ENCODE peak calls at places on chromosomes 5 and 9, in eight cellular contexts. P is epithelial cell of esophagus, Y is heart left ventricle, V is lower lobe of right lung, H is choroid plexus epithelial cell, Z is cardiac fibroblast, B is tibial artery, M is HepG2. G is an unnamed sample.

GRCh38 chr9:36293918-36294317 is 35.7 kb upstream of the GNE start:
- DNase-seq in P (no peak), Y (no peak), V (no peak), H (no peak), Z (no peak), B (no peak), M (no peak), G (no peak)

GRCh38 chr9:134234687-134235359 is 70.5 kb upstream of the RNU6ATAC start:
- DNase-seq in P (no peak), Y (no peak), V (no peak), H (no peak), Z (no peak), B (no peak), M (no peak), G (no peak)

GRCh38 chr9:6757988-6758417 is 230 bp downstream of the KDM4C start:
- DNase-seq in P (no peak), Y (no peak), V (no peak), H (no peak), Z (no peak), B (no peak), M (no peak), G (no peak)

GRCh38 chr5:35281613-35282012 is 51.3 kb upstream of the PRLR start:
- DNase-seq in P (no peak), Y (no peak), V (no peak), H (no peak), Z (no peak), B (no peak), M (no peak), G (no peak)

GRCh38 chr9:105206821-105207699 is 37.4 kb upstream of the SLC44A1 start:
- DNase-seq in P (peak; percentile 27), Y (no peak), V (no peak), H (peak; percentile 39), Z (peak; percentile 57), B (peak; percentile 40), M (no peak), G (no peak)

GRCh38 chr5:122144236-122144635 is 14.9 kb downstream of the ZNF474 start:
- DNase-seq in P (peak; percentile 48), Y (no peak), V (no peak), H (no peak), Z (no peak), B (no peak), M (no peak), G (no peak)

GRCh38 chr5:60196382-60197113 is 303.0 kb upstream of the PDE4D start:
- DNase-seq in P (peak; percentile 99), Y (no peak), V (no peak), H (peak; percentile 81), Z (peak; percentile 85), B (peak; percentile 49), M (no peak), G (peak; percentile 90)

GRCh38 chr9:84592918-84593317 is 76.6 kb upstream of the NTRK2 start:
- DNase-seq in P (peak; percentile 66), Y (no peak), V (no peak), H (no peak), Z (no peak), B (no peak), M (no peak), G (no peak)

GRCh38 chr5:120882042-120882775 is 418.1 kb downstream of the PRR16 start:
- DNase-seq in P (no peak), Y (no peak), V (no peak), H (no peak), Z (no peak), B (no peak), M (no peak), G (no peak)

GRCh38 chr5:82255844-82256243 is 22.3 kb downstream of the RPS23 start:
- DNase-seq in P (no peak), Y (no peak), V (no peak), H (no peak), Z (no peak), B (no peak), M (no peak), G (no peak)

GRCh38 chr9:127873223-127873691 is 4.2 kb downstream of the AK1 start:
- DNase-seq in P (no peak), Y (no peak), V (no peak), H (no peak), Z (no peak), B (no peak), M (no peak), G (no peak)

GRCh38 chr5:132777209-132778069 is at the start of gene SEPTIN8:
- DNase-seq in P (peak; percentile 48), Y (peak; percentile 70), V (peak; percentile 59), H (no peak), Z (peak; percentile 42), B (peak; percentile 59), M (no peak), G (no peak)

GRCh38 chr5:107369622-107370021 is 301.1 kb downstream of the EFNA5 start:
- DNase-seq in P (no peak), Y (no peak), V (no peak), H (no peak), Z (no peak), B (no peak), M (no peak), G (no peak)

GRCh38 chr5:107373511-107374263 is 297.1 kb downstream of the EFNA5 start:
- DNase-seq in P (no peak), Y (no peak), V (no peak), H (no peak), Z (no peak), B (no peak), M (no peak), G (no peak)

GRCh38 chr5:107376546-107377276 is 294.0 kb downstream of the EFNA5 start:
- DNase-seq in P (peak; percentile 84), Y (no peak), V (no peak), H (peak; percentile 93), Z (no peak), B (no peak), M (no peak), G (no peak)

GRCh38 chr5:107370569-107370968 is 300.2 kb downstream of the EFNA5 start:
- DNase-seq in P (peak; percentile 79), Y (no peak), V (no peak), H (no peak), Z (no peak), B (no peak), M (no peak), G (no peak)

GRCh38 chr5:107372723-107373487 is 297.8 kb downstream of the EFNA5 start:
- DNase-seq in P (no peak), Y (no peak), V (no peak), H (peak; percentile 53), Z (peak; percentile 32), B (no peak), M (no peak), G (no peak)
- H3K4me3 ChIP-seq in P (no peak overlapping the region), Y (no peak overlapping the region), V (no peak overlapping the region), H (no peak overlapping the region), Z (no peak overlapping the region), B (no peak overlapping the region), M (no peak overlapping the region), G (no peak overlapping the region)

GRCh38 chr5:2579126-2579525 is 172.4 kb downstream of the IRX2 start:
- DNase-seq in P (no peak), Y (no peak), V (no peak), H (no peak), Z (no peak), B (no peak), M (no peak), G (no peak)
- TF ChIP-seq CTCF in P (no peak), Y (no peak), V (no peak), H (no peak), Z (no peak), B (no peak), M (no peak), G (no peak)

GRCh38 chr5:176812269-176813259 is 2.2 kb downstream of the UNC5A start:
- DNase-seq in P (no peak), Y (no peak), V (no peak), H (peak; percentile 42), Z (peak; percentile 30), B (no peak), M (peak; percentile 39), G (no peak)

GRCh38 chr5:176810687-176811501 is 535 bp downstream of the UNC5A start:
- DNase-seq in P (peak; percentile 12), Y (no peak), V (no peak), H (peak; percentile 18), Z (peak; percentile 12), B (no peak), M (no peak), G (no peak)

GRCh38 chr5:176809544-176810083 is 745 bp upstream of the UNC5A start:
- DNase-seq in P (no peak), Y (no peak), V (no peak), H (no peak), Z (no peak), B (no peak), M (no peak), G (no peak)

GRCh38 chr5:176813587-176814312 is 3.4 kb downstream of the UNC5A start:
- DNase-seq in P (no peak), Y (no peak), V (no peak), H (no peak), Z (no peak), B (no peak), M (no peak), G (no peak)

DNA sequence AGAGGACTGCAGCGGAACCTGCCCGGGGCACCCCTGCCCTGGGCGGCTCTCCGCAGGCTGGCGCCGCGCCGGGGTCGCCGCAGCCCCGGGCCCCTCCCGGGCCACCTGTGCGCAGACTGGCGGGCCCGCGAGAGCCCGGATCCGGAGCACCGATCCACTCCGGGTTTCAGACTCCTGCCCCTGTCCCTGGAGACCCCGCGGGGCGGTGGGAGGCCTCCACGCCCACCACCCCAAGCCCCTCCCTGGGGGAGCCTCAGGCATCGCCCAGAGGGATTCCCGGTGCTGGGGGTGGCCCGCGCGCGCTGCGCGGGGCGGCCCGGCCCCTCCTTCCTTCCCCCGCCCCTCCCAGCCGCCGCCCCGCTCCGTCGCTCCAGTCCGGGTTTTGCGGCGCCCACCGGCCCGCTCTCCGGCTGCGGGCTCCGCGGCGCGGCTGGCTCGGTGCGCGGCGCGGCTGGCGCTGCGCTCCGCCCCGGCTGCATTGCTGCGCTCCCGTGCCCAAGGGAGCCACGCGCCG is at the start of gene UNC5A:
- DNase-seq in P (peak; percentile 57), Y (peak; percentile 28), V (no peak), H (peak; percentile 41), Z (peak; percentile 50), B (no peak), M (no peak), G (no peak)
- H3K4me3 ChIP-seq in P (no peak within 1 kb of the TSS), Y (peak within 1 kb of the TSS; percentile 39), V (peak within 1 kb of the TSS; percentile 36), H (peak within 1 kb of the TSS; percentile 29), Z (peak within 1 kb of the TSS; percentile 21), B (peak within 1 kb of the TSS; percentile 38), M (peak within 1 kb of the TSS; percentile 40), G (peak within 1 kb of the TSS; percentile 49)

GRCh38 chr5:53200309-53200708 is 90.8 kb upstream of the MOCS2 start:
- DNase-seq in P (no peak), Y (no peak), V (no peak), H (peak; percentile 18), Z (peak; percentile 25), B (no peak), M (no peak), G (no peak)

GRCh38 chr5:53206562-53206961 is 97.0 kb upstream of the MOCS2 start:
- DNase-seq in P (no peak), Y (no peak), V (no peak), H (no peak), Z (no peak), B (no peak), M (no peak), G (no peak)

GRCh38 chr5:53199882-53200281 is 90.3 kb upstream of the MOCS2 start:
- DNase-seq in P (no peak), Y (no peak), V (no peak), H (no peak), Z (no peak), B (no peak), M (no peak), G (no peak)

DNA sequence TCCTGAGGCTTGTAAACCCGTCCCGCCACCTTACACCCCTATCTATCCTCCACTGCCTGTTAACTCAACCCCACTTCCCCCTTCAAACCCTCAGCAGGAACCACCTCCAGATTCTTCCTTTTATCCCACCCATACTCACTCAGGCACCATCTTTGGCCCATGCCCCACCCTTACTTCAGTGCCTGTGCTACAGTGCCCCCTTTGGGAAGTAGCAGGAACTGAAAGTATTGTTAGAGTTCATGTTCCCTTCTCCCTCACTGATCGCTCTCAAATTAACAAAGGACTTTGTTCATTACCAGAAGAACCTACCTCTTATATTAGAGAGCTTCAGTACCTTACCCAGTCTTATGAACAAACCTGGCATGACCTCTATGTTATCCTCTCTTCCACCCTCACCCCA is 92.2 kb upstream of the MOCS2 start:
- DNase-seq in P (no peak), Y (no peak), V (no peak), H (no peak), Z (no peak), B (no peak), M (peak; percentile 4), G (no peak)
- TF ChIP-seq CTCF in P (peak; percentile 14), Y (no peak), V (no peak), H (peak; percentile 41), Z (peak; percentile 29), B (no peak), M (peak; percentile 47), G (peak; percentile 41)